ENCODE peak calls at places on chromosomes 11 and 22, in seven cellular contexts. C, H, X, D, Z, E and I are unnamed samples.

GRCh38 chr11:35121326-35121865 is 17.6 kb upstream of the CD44 start:
- DNase-seq in E (no peak), X (no peak), C (no peak), D (no peak), H (no peak), Z (no peak), I (no peak)

GRCh38 chr11:97890466-97890865 is 1130.3 kb upstream of the CNTN5 start:
- DNase-seq in X (no peak), E (no peak), D (no peak), Z (no peak), H (no peak), C (no peak), I (no peak)

GRCh38 chr11:4891996-4892640 is 10.4 kb downstream of the OR51T1 start:
- DNase-seq in C (no peak), D (no peak), Z (no peak), X (peak), H (peak), E (peak), I (no peak)

GRCh38 chr11:17077240-17077519 is 287 bp downstream of the RPS13 start:
- DNase-seq in H (no peak), Z (no peak), D (no peak), X (no peak), E (no peak), C (no peak), I (no peak)

GRCh38 chr11:111540114-111540920 is at the start of gene LAYN:
- DNase-seq in D (no peak), E (peak), X (no peak), H (no peak), C (peak), Z (no peak), I (peak)

GRCh38 chr22:20437253-20438065 is at the start of gene SCARF2:
- DNase-seq in H (no peak), C (no peak), X (no peak), D (no peak), E (no peak), Z (peak), I (peak)

GRCh38 chr22:22394589-22394988 is 114.0 kb downstream of the ZNF280B start:
- DNase-seq in D (no peak), X (no peak), H (no peak), Z (no peak), E (no peak), C (no peak), I (peak)

GRCh38 chr11:33664166-33664565 is 36.5 kb downstream of the C11orf91 start:
- DNase-seq in X (no peak), C (no peak), D (no peak), Z (no peak), H (no peak), E (no peak), I (no peak)

GRCh38 chr22:38461057-38461413 is 6.0 kb upstream of the KCNJ4 start:
- DNase-seq in Z (no peak), C (no peak), X (no peak), D (no peak), H (no peak), E (no peak), I (no peak)

GRCh38 chr22:36937319-36938027 is 24.0 kb downstream of the CSF2RB start:
- DNase-seq in E (no peak), X (no peak), Z (no peak), H (no peak), C (no peak), D (no peak), I (no peak)

GRCh38 chr11:68431984-68432600 is 28.5 kb upstream of the PPP6R3 start:
- DNase-seq in D (no peak), Z (no peak), C (no peak), E (no peak), H (no peak), X (no peak), I (no peak)

GRCh38 chr11:9906043-9906791 is 242.3 kb downstream of the SWAP70 start:
- DNase-seq in X (peak), D (peak), Z (peak), H (peak), E (peak), C (peak), I (no peak)

GRCh38 chr22:39556970-39557811 is 13.4 kb upstream of the CACNA1I start:
- DNase-seq in H (no peak), D (no peak), Z (no peak), X (no peak), E (no peak), C (no peak), I (no peak)

GRCh38 chr22:38218661-38219331 is 17.0 kb downstream of the MAFF start:
- DNase-seq in H (peak), D (peak), C (peak), X (peak), Z (peak), E (peak), I (no peak)

GRCh38 chr11:36373040-36374010 is 77.2 kb downstream of the PRR5L start:
- DNase-seq in E (no peak), D (no peak), Z (no peak), X (no peak), H (no peak), C (no peak), I (no peak)

GRCh38 chr11:128599729-128600128 is 12.4 kb upstream of the ETS1 start:
- DNase-seq in X (no peak), C (no peak), H (no peak), Z (no peak), E (peak), D (no peak), I (no peak)

GRCh38 chr11:24779791-24780190 is 282.9 kb downstream of the LUZP2 start:
- DNase-seq in D (no peak), C (no peak), Z (peak), E (no peak), H (peak), X (no peak), I (no peak)

GRCh38 chr11:24781288-24781687 is 284.4 kb downstream of the LUZP2 start:
- DNase-seq in H (no peak), D (no peak), Z (peak), X (no peak), C (no peak), E (no peak), I (no peak)
- TF ChIP-seq CTCF in H (no peak), D (peak), Z (no peak), X (no peak), C (no peak), E (no peak), I (no peak)

GRCh38 chr22:42399315-42400271 is 32.6 kb downstream of the NFAM1 start:
- DNase-seq in C (no peak), H (no peak), X (no peak), Z (no peak), E (no peak), D (no peak), I (no peak)

GRCh38 chr22:42401562-42402334 is 30.5 kb downstream of the NFAM1 start:
- DNase-seq in X (no peak), C (no peak), D (no peak), Z (no peak), E (no peak), H (no peak), I (no peak)

GRCh38 chr22:42400811-42401547 is 31.2 kb downstream of the NFAM1 start:
- DNase-seq in C (no peak), D (no peak), Z (no peak), X (no peak), E (no peak), H (no peak), I (no peak)

GRCh38 chr22:42397332-42398246 is 34.6 kb downstream of the NFAM1 start:
- DNase-seq in D (no peak), X (no peak), Z (peak), E (no peak), H (no peak), C (no peak), I (peak)

GRCh38 chr22:42396621-42397331 is 35.4 kb downstream of the NFAM1 start:
- DNase-seq in E (no peak), X (no peak), H (no peak), C (no peak), Z (no peak), D (no peak), I (peak)
- TF ChIP-seq CTCF in E (no peak), X (no peak), H (no peak), C (no peak), Z (no peak), D (peak), I (peak)

DNA sequence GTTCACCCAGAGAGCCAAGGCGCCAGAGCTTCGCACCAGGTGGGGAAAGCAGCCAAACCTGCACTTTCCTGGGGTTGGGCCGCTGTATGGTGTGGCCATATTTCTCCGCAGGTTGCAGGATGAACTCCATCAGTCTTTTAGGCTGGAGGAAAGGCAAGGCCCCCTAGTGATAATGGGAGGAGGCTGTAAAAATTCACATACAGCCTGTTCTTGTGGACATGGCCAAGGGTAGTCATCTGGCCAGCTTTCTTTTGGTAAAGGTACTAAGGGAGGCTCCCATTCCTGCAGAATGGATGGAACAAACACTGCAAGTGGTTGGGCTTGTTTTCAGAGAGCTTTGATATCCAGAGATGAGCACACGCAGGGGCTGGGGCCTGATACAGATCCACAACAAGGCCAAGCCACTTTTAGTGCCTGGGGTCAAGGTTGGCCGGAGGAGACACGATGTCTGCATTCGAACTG is 29.6 kb downstream of the C22orf31 start:
- DNase-seq in Z (no peak), D (no peak), X (no peak), C (no peak), H (peak), E (no peak), I (no peak)
- TF ChIP-seq CTCF in Z (no peak), D (no peak), X (no peak), C (no peak), H (no peak), E (peak), I (no peak)

DNA sequence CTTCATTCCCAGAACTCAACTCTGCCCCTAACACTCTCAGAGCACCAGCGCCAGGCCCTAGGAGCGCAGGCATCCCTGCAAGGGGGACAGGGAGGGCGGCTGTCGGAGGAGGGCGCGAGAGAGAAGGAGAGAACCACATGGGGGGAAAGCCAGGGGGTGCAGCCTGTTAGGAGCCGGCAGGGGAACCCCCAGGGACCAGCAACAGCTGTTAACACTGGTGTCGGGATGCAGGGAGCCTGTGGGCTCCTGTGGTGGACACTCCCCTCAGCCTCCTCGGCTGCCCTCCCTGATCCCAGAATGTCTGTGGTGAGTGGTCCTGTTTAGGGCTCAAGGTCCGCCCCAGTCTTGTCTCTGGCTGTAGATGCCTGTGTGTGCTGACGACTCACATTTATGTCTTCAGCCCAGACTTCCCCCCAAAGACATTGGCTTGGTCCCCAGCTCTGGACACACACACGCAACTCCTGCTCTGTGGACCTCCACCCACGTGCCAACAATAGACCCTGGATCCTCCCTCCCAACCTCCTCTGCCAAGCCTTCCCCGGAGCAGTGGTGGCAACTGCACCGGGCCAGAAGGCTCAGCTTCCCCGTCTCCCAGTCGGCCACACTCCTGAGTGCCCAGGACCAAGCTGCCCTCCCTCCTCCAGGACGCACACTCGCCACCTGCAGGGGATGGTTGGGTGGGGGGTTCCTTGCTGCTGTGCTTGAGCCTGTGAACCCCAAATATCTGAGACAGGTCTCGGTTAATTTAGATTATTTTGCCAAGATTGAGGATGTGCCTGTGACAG is 817 bp upstream of the IFITM5 start:
- DNase-seq in Z (no peak), H (no peak), E (no peak), C (no peak), X (no peak), D (no peak), I (no peak)
- TF ChIP-seq CTCF in Z (peak), H (no peak), E (peak), C (no peak), X (peak), D (no peak), I (peak)

DNA sequence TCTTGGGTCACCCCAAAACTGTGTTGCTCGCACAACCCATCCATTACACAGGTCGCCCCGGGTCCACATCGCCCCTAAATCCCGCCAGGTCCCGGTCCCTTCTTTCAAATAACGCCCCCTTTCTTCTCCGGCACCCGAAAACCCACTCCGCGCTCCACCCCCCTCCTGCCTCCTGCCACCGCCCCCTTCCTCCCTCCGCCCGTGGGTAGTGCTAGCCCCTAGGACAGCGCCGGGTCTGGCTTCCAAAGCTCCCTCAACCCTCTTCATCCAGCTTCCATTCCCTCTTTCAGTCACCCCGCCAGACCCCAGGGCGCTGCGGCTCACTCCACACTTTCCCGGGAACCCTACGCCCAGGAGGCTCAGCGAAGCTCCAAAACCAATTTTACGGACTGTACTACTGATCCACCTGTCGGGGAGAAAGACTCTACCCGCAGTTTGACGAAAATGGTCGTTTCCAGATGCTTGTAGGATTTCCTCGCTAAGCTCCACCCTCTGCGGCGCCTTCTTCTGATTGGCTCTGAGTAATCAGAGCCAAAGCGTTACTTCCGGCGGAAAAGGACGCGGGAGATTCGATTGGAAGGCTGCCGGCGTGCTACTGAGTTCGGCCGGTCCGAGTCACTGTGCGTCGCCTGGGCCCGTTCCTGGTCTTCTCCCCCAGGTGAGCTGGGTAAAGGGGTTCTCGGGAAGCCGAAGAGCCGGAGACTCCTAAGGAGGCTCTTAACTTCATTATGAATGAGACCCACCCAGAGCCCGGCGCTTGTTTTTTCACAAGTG is at the start of gene DDIAS:
- DNase-seq in X (peak), E (peak), H (peak), C (peak), Z (peak), D (peak), I (peak)
- TF ChIP-seq CTCF in X (no peak), E (no peak), H (no peak), C (no peak), Z (no peak), D (no peak), I (no peak)

DNA sequence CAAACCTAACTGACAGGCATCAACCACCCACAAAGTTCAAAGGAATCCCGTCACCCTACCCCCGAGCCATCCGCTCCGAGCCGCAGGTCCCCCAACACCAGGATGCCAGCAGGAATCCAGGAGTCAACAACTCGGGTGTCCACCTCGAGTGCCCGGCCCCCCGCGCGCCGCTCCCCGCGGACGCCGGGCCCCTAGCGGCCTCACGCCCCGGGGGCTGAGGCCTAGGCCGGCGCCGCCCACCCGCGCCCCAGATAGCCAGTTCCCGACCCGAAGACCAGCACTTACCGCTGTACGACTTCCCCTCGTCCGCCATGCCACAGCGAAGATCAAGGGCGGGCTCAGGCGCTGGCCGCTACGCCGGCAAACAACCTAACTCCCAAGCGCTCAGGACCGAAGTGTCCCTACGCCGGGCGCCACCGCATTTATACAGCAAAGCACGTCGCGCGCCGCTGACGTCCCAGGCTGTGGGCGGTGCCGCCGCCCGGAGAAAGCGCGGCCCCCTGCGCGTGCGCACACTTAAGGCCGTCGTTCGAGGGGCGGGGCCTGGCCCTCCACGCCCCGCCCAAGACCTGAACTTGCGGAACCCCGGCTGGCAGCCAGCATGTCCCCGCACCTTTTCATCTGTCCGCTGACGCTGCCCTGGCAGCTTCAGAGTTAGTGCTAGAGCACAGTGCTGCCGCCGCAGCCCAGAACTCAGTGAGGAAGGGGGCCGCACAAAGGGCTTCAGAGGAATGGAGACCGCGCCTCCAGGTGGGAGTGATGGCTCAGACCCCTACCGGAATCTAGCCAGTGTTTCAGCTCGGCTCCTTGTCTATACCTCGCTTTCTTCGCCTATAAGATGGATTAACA is at the start of gene NXF1:
- DNase-seq in Z (peak), H (peak), X (peak), C (peak), D (peak), E (peak), I (peak)
- TF ChIP-seq CTCF in Z (peak), H (no peak), X (no peak), C (no peak), D (peak), E (peak), I (no peak)

GRCh38 chr11:130070109-130070828 is 575 bp downstream of the APLP2 start:
- DNase-seq in E (no peak), Z (peak), H (peak), X (no peak), C (peak), D (no peak), I (peak)
- TF ChIP-seq CTCF in E (no peak), Z (peak), H (no peak), X (peak), C (no peak), D (no peak), I (peak)

GRCh38 chr11:75400110-75400865 is 970 bp downstream of the RPS3 start:
- DNase-seq in X (no peak), C (no peak), E (no peak), Z (peak), H (peak), D (no peak), I (no peak)

GRCh38 chr11:75399344-75400109 is at the start of gene RPS3:
- DNase-seq in C (peak), X (peak), D (no peak), Z (peak), E (peak), H (peak), I (peak)

GRCh38 chr11:75403037-75403436 is 3.7 kb downstream of the RPS3 start:
- DNase-seq in E (no peak), C (no peak), Z (peak), X (no peak), D (no peak), H (no peak), I (no peak)

GRCh38 chr11:75403983-75404658 is 4.8 kb downstream of the RPS3 start:
- DNase-seq in E (no peak), Z (no peak), X (no peak), H (no peak), D (no peak), C (no peak), I (no peak)

GRCh38 chr11:75402002-75402773 is 2.9 kb downstream of the RPS3 start:
- DNase-seq in H (no peak), D (no peak), X (no peak), E (no peak), Z (no peak), C (no peak), I (no peak)
- TF ChIP-seq CTCF in H (no peak), D (no peak), X (no peak), E (peak), Z (peak), C (no peak), I (no peak)

GRCh38 chr11:96180341-96180740 is 162.7 kb downstream of the MAML2 start:
- DNase-seq in Z (no peak), E (no peak), C (no peak), H (no peak), D (no peak), X (no peak), I (no peak)

GRCh38 chr11:96179905-96180304 is 163.1 kb downstream of the MAML2 start:
- DNase-seq in H (no peak), E (no peak), C (no peak), Z (no peak), X (no peak), D (no peak), I (no peak)

GRCh38 chr11:96173906-96174305 is 169.1 kb downstream of the MAML2 start:
- DNase-seq in Z (no peak), X (no peak), C (no peak), E (no peak), H (no peak), D (no peak), I (no peak)

GRCh38 chr11:96178014-96178745 is 164.8 kb downstream of the MAML2 start:
- DNase-seq in Z (peak), D (no peak), H (no peak), X (no peak), C (no peak), E (no peak), I (no peak)

GRCh38 chr11:96177132-96177531 is 165.9 kb downstream of the MAML2 start:
- DNase-seq in Z (no peak), D (no peak), H (no peak), X (no peak), E (no peak), C (no peak), I (no peak)
- TF ChIP-seq CTCF in Z (no peak), D (no peak), H (no peak), X (no peak), E (no peak), C (no peak), I (no peak)